ENCODE peak calls at places on chromosome 5, in four cellular contexts. C, A, O and U are unnamed samples. For H3K27me3 and H3K4me1, the result is how much of the 10 kb centered on the place peaks cover.

GRCh38 chr5:157670662-157671591 is at the start of gene C5orf52:
- DNase-seq in C (peak), A (peak), O (no peak), U (peak)

GRCh38 chr5:62790348-62790747 is 211.7 kb downstream of the LRRC70 start:
- DNase-seq in C (no peak), A (no peak), O (no peak), U (peak)

GRCh38 chr5:80242849-80243248 is 13.0 kb downstream of the SERINC5 start:
- DNase-seq in C (no peak), A (no peak), O (no peak), U (no peak)

GRCh38 chr5:54792611-54793404 is 192.6 kb downstream of the ESM1 start:
- DNase-seq in C (peak), A (peak), O (no peak), U (peak)

GRCh38 chr5:151738125-151738848 is 20.1 kb downstream of the ATOX1 start:
- DNase-seq in C (no peak), A (peak), O (no peak), U (no peak)

GRCh38 chr5:141778211-141778610 is 96.2 kb upstream of the ARAP3 start:
- DNase-seq in C (no peak), A (peak), O (no peak), U (peak)

GRCh38 chr5:42516282-42517042 is 93.2 kb downstream of the GHR start:
- DNase-seq in C (no peak), A (no peak), O (no peak), U (no peak)

GRCh38 chr5:154071799-154072781 is 33.3 kb downstream of the MFAP3 start:
- DNase-seq in C (peak), A (peak), O (peak), U (peak)

GRCh38 chr5:375336-375920 is 53.9 kb downstream of the AHRR start:
- DNase-seq in C (no peak), A (no peak), O (no peak), U (no peak)

GRCh38 chr5:144048254-144048856 is 122.1 kb downstream of the YIPF5 start:
- DNase-seq in C (no peak), A (no peak), O (no peak), U (peak)

GRCh38 chr5:156640751-156641241 is 209.3 kb upstream of the PPP1R2B start:
- DNase-seq in C (no peak), A (peak), O (no peak), U (peak)

GRCh38 chr5:31811210-31811609 is 172.3 kb downstream of the PDZD2 start:
- DNase-seq in C (peak), A (peak), O (no peak), U (peak)

GRCh38 chr5:151686673-151687378 is at the start of gene SPARC:
- DNase-seq in C (no peak), A (peak), O (peak), U (peak)

GRCh38 chr5:132853790-132854189 is 12.5 kb downstream of the GDF9 start:
- DNase-seq in C (no peak), A (no peak), O (no peak), U (no peak)
- H3K27me3 ChIP-seq in C (under half), A (under half), O (under half), U (under half)

GRCh38 chr5:67974054-67974453 is 241.5 kb upstream of the PIK3R1 start:
- DNase-seq in C (no peak), A (no peak), O (no peak), U (no peak)
- H3K4me1 ChIP-seq in C (under half), A (under half), O (under half), U (under half)

GRCh38 chr5:139743804-139744203 is 51.8 kb upstream of the PSD2 start:
- DNase-seq in C (no peak), A (no peak), O (no peak), U (no peak)

GRCh38 chr5:139741823-139742172 is 53.8 kb upstream of the PSD2 start:
- DNase-seq in C (no peak), A (no peak), O (no peak), U (no peak)

GRCh38 chr5:139740993-139741672 is 54.5 kb upstream of the PSD2 start:
- DNase-seq in C (no peak), A (no peak), O (no peak), U (no peak)

GRCh38 chr5:139743001-139743771 is 52.4 kb upstream of the PSD2 start:
- DNase-seq in C (no peak), A (no peak), O (no peak), U (no peak)

GRCh38 chr5:139742173-139742903 is 53.3 kb upstream of the PSD2 start:
- DNase-seq in C (no peak), A (no peak), O (no peak), U (no peak)
- H3K9ac ChIP-seq in C (no peak), A (no peak), O (peak), U (no peak)

GRCh38 chr5:1919209-1919566 is 36.5 kb upstream of the IRX4 start:
- DNase-seq in C (no peak), A (no peak), O (no peak), U (no peak)
- H3K27me3 ChIP-seq in C (under half), A (under half), O (under half), U (under half)

GRCh38 chr5:56128166-56128565 is 105.0 kb downstream of the ANKRD55 start:
- DNase-seq in C (no peak), A (no peak), O (no peak), U (no peak)
- H3K4me1 ChIP-seq in C (under half), A (under half), O (under half), U (under half)